ENCODE peak calls at places on chromosomes 12 and 14, in nine cellular contexts. G is hepatocyte; T is BJ; I is activated B cell treated with CpG ODN at 0.5 μM for 24 hours; C is ACHN; O is stimulated activated CD8-positive, alpha-beta memory T cell treated with anti-CD3 and anti-CD28 coated beads, Interleukin-15, amount 100 ng/mL, for 1 hour; K is CD8-positive, alpha-beta T cell; M is right atrium auricular region; X is caudate nucleus. A is an unnamed sample.

GRCh38 chr12:59600174-59600573 is 4.3 kb downstream of the SLC16A7 start:
- DNase-seq in G (no peak), T (peak; percentile 35), I (no peak), C (no peak), O (no peak), K (no peak), M (no peak), X (no peak), A (no peak)

GRCh38 chr12:129393357-129393937 is 510.4 kb downstream of the TMEM132D start:
- DNase-seq in G (no peak), T (no peak), I (no peak), C (no peak), O (no peak), K (no peak), M (no peak), X (no peak), A (no peak)

GRCh38 chr14:26596722-26597030 is 1.2 kb downstream of the NOVA1 start:
- DNase-seq in G (peak; percentile 11), T (no peak), I (no peak), C (peak; percentile 3), O (no peak), K (no peak), M (no peak), X (peak; percentile 4), A (no peak)

GRCh38 chr14:49464885-49465284 is 121.3 kb downstream of the RPS29 start:
- DNase-seq in G (no peak), T (no peak), I (no peak), C (peak; percentile 21), O (no peak), K (no peak), M (no peak), X (no peak), A (no peak)

GRCh38 chr12:3538691-3539030 is 47.7 kb downstream of the PRMT8 start:
- DNase-seq in G (no peak), T (no peak), I (no peak), C (no peak), O (no peak), K (no peak), M (no peak), X (no peak), A (no peak)

GRCh38 chr12:33596061-33596460 is 156.4 kb upstream of the SYT10 start:
- DNase-seq in G (no peak), T (no peak), I (no peak), C (no peak), O (no peak), K (no peak), M (no peak), X (no peak), A (no peak)

GRCh38 chr14:89282191-89282590 is 134.8 kb downstream of the FOXN3 start:
- DNase-seq in G (no peak), T (no peak), I (no peak), C (no peak), O (no peak), K (no peak), M (no peak), X (no peak), A (no peak)

GRCh38 chr14:81137316-81137715 is 83.4 kb downstream of the GTF2A1 start:
- DNase-seq in G (no peak), T (peak; percentile 12), I (no peak), C (peak; percentile 75), O (no peak), K (no peak), M (no peak), X (no peak), A (no peak)

GRCh38 chr12:3496964-3497363 is 6.0 kb downstream of the PRMT8 start:
- DNase-seq in G (peak; percentile 22), T (no peak), I (no peak), C (peak; percentile 44), O (no peak), K (no peak), M (no peak), X (no peak), A (no peak)

GRCh38 chr12:117032593-117033381 is 66.4 kb downstream of the TESC start:
- DNase-seq in G (no peak), T (no peak), I (peak; percentile 14), C (no peak), O (no peak), K (no peak), M (no peak), X (no peak), A (no peak)

GRCh38 chr14:22836301-22837058 is at the start of gene MMP14:
- DNase-seq in G (peak; percentile 87), T (peak; percentile 81), I (no peak), C (peak; percentile 72), O (no peak), K (no peak), M (peak; percentile 88), X (no peak), A (no peak)

GRCh38 chr12:109552971-109553370 is 20.3 kb downstream of the MMAB start:
- DNase-seq in G (no peak), T (no peak), I (no peak), C (no peak), O (no peak), K (no peak), M (no peak), X (no peak), A (no peak)

GRCh38 chr12:90741611-90742010 is 213.4 kb downstream of the CCER1 start:
- DNase-seq in G (no peak), T (no peak), I (no peak), C (no peak), O (no peak), K (no peak), M (no peak), X (no peak), A (no peak)

GRCh38 chr12:28340261-28340660 is 150.0 kb downstream of the CCDC91 start:
- DNase-seq in G (no peak), T (peak; percentile 3), I (no peak), C (no peak), O (no peak), K (no peak), M (no peak), X (no peak), A (no peak)

GRCh38 chr14:29757711-29758233 is 169.9 kb downstream of the PRKD1 start:
- DNase-seq in G (no peak), T (no peak), I (no peak), C (no peak), O (no peak), K (no peak), M (no peak), X (no peak), A (no peak)

GRCh38 chr12:105764216-105764835 is 374.4 kb downstream of the NUAK1 start:
- DNase-seq in G (no peak), T (no peak), I (no peak), C (no peak), O (no peak), K (no peak), M (no peak), X (no peak), A (no peak)

GRCh38 chr14:100313464-100314230 is 7.4 kb upstream of the SLC25A29 start:
- DNase-seq in G (no peak), T (no peak), I (no peak), C (no peak), O (no peak), K (no peak), M (no peak), X (no peak), A (no peak)

GRCh38 chr12:100926669-100927248 is 132.2 kb downstream of the ANO4 start:
- DNase-seq in G (peak; percentile 68), T (no peak), I (no peak), C (peak; percentile 79), O (no peak), K (no peak), M (no peak), X (no peak), A (no peak)

GRCh38 chr12:111462134-111462821 is 56.6 kb downstream of the SH2B3 start:
- DNase-seq in G (no peak), T (peak; percentile 89), I (no peak), C (peak; percentile 51), O (no peak), K (no peak), M (no peak), X (no peak), A (no peak)

GRCh38 chr14:24095196-24096068 is 1.3 kb downstream of the PCK2 start:
- DNase-seq in G (peak; percentile 83), T (peak; percentile 29), I (peak; percentile 61), C (no peak), O (no peak), K (peak; percentile 26), M (peak; percentile 75), X (no peak), A (peak; percentile 91)

GRCh38 chr12:88339254-88339949 is 197.3 kb downstream of the TMTC3 start:
- DNase-seq in G (no peak), T (peak; percentile 36), I (no peak), C (no peak), O (no peak), K (no peak), M (no peak), X (no peak), A (no peak)

GRCh38 chr14:52844262-52845060 is 53.1 kb upstream of the GNPNAT1 start:
- DNase-seq in G (no peak), T (no peak), I (no peak), C (no peak), O (no peak), K (no peak), M (no peak), X (no peak), A (no peak)

GRCh38 chr12:70045036-70045435 is 198.2 kb upstream of the CNOT2 start:
- DNase-seq in G (no peak), T (no peak), I (no peak), C (no peak), O (no peak), K (no peak), M (no peak), X (no peak), A (no peak)

GRCh38 chr14:68520637-68521556 is 272.0 kb downstream of the ZFP36L1 start:
- DNase-seq in G (peak; percentile 88), T (no peak), I (no peak), C (no peak), O (no peak), K (no peak), M (no peak), X (no peak), A (no peak)

GRCh38 chr14:104563191-104563741 is 16.3 kb upstream of the C14orf180 start:
- DNase-seq in G (no peak), T (no peak), I (no peak), C (no peak), O (no peak), K (no peak), M (no peak), X (no peak), A (no peak)

GRCh38 chr12:67477682-67478265 is 170.8 kb upstream of the DYRK2 start:
- DNase-seq in G (no peak), T (no peak), I (no peak), C (no peak), O (no peak), K (no peak), M (no peak), X (no peak), A (no peak)

GRCh38 chr14:52954346-52955214 is 3.7 kb upstream of the FERMT2 start:
- DNase-seq in G (peak; percentile 22), T (no peak), I (no peak), C (no peak), O (no peak), K (no peak), M (no peak), X (no peak), A (no peak)

GRCh38 chr12:6069452-6070093 is 54.9 kb downstream of the VWF start:
- DNase-seq in G (no peak), T (peak; percentile 89), I (no peak), C (no peak), O (no peak), K (no peak), M (peak; percentile 81), X (no peak), A (no peak)

GRCh38 chr12:15837141-15837781 is 44.9 kb upstream of the STRAP start:
- DNase-seq in G (no peak), T (peak; percentile 74), I (no peak), C (no peak), O (no peak), K (no peak), M (no peak), X (no peak), A (no peak)

GRCh38 chr14:24051162-24051788 is 534 bp upstream of the CARMIL3 start:
- DNase-seq in G (no peak), T (no peak), I (no peak), C (no peak), O (no peak), K (no peak), M (no peak), X (no peak), A (peak; percentile 26)

GRCh38 chr12:123106640-123107359 is 44.1 kb downstream of the PITPNM2 start:
- DNase-seq in G (no peak), T (no peak), I (peak; percentile 32), C (no peak), O (peak; percentile 19), K (peak; percentile 70), M (no peak), X (no peak), A (no peak)